ENCODE peak calls at places on chromosomes 13 and 19, in nine cellular contexts. D is esophagus squamous epithelium; J is AG04450; A is CD4-positive, alpha-beta memory T cell; L is body of pancreas; U is fibroblast of lung; R is cardiac fibroblast; F is BJ; T is effector memory CD4-positive, alpha-beta T cell. X is an unnamed sample.
A peak's percentile ranks its signal among the peaks of the same experiment; 100 is the strongest.

GRCh38 chr13:59533561-59534337 is 630.0 kb downstream of the DIAPH3 start:
- DNase-seq in D (no peak), A (no peak), U (no peak), L (peak; percentile 10), T (no peak), F (no peak), R (peak; percentile 47), J (no peak), X (no peak)

GRCh38 chr19:6710273-6711077 is 10.0 kb downstream of the C3 start:
- DNase-seq in J (no peak), L (no peak), A (no peak), T (no peak), F (no peak), U (no peak), D (no peak), R (no peak), X (no peak)

GRCh38 chr13:57569981-57570380 is 61.6 kb upstream of the PCDH17 start:
- DNase-seq in L (no peak), J (no peak), A (no peak), T (no peak), D (no peak), R (no peak), U (no peak), F (no peak), X (no peak)

GRCh38 chr19:55355213-55355821 is 798 bp upstream of the COX6B2 start:
- DNase-seq in L (no peak), A (no peak), F (no peak), T (no peak), U (no peak), D (no peak), J (no peak), R (no peak), X (no peak)

GRCh38 chr19:29285878-29286277 is 72.9 kb upstream of the UQCRFS1 start:
- DNase-seq in D (no peak), J (no peak), A (no peak), U (no peak), R (no peak), T (no peak), F (no peak), L (no peak), X (no peak)

GRCh38 chr13:20518652-20519051 is 7.0 kb downstream of the CRYL1 start:
- DNase-seq in J (no peak), A (no peak), F (no peak), R (no peak), D (no peak), T (no peak), L (no peak), U (no peak), X (no peak)

GRCh38 chr13:21683034-21683733 is 12.3 kb downstream of the FGF9 start:
- DNase-seq in R (peak; percentile 43), D (no peak), T (no peak), A (no peak), L (no peak), U (peak; percentile 54), J (peak; percentile 39), F (peak; percentile 59), X (no peak)

GRCh38 chr19:11092181-11092538 is 2.9 kb downstream of the LDLR start:
- DNase-seq in A (peak; percentile 81), U (peak; percentile 64), F (no peak), T (peak; percentile 56), J (no peak), R (peak; percentile 82), L (peak; percentile 46), D (no peak), X (no peak)

GRCh38 chr13:76853481-76853880 is 32.7 kb downstream of the KCTD12 start:
- DNase-seq in J (no peak), D (no peak), F (no peak), L (no peak), U (no peak), A (no peak), R (peak; percentile 35), T (no peak), X (no peak)

GRCh38 chr13:27406178-27406939 is 18.1 kb upstream of the GTF3A start:
- DNase-seq in D (no peak), F (no peak), R (peak; percentile 59), L (peak; percentile 38), J (no peak), T (no peak), A (peak; percentile 56), U (peak; percentile 58), X (no peak)

GRCh38 chr13:20360041-20360491 is 127.9 kb upstream of the GJB6 start:
- DNase-seq in A (no peak), F (no peak), U (peak; percentile 62), T (no peak), J (peak; percentile 18), D (no peak), R (peak; percentile 42), L (peak; percentile 71), X (peak; percentile 85)

GRCh38 chr13:73657821-73658540 is 476.2 kb downstream of the KLF12 start:
- DNase-seq in R (peak; percentile 94), F (no peak), D (no peak), T (no peak), J (no peak), U (peak; percentile 39), L (peak; percentile 70), A (no peak), X (no peak)

GRCh38 chr13:85508683-85509329 is 290.4 kb downstream of the SLITRK6 start:
- DNase-seq in R (no peak), F (no peak), L (peak; percentile 7), A (no peak), J (no peak), T (no peak), U (peak; percentile 32), D (no peak), X (no peak)

GRCh38 chr19:42455621-42456081 is 12.9 kb upstream of the CXCL17 start:
- DNase-seq in A (no peak), U (no peak), F (no peak), J (no peak), D (no peak), L (no peak), T (no peak), R (peak; percentile 9), X (no peak)

GRCh38 chr19:46756544-46756888 is 10.3 kb upstream of the STRN4 start:
- DNase-seq in F (no peak), U (no peak), J (no peak), R (no peak), D (no peak), A (no peak), L (no peak), T (no peak), X (no peak)

GRCh38 chr13:82772802-82773201 is 1109.5 kb downstream of the SLITRK1 start:
- DNase-seq in F (no peak), A (no peak), J (no peak), D (no peak), R (no peak), U (peak; percentile 87), T (no peak), L (no peak), X (no peak)

GRCh38 chr13:108944760-108945159 is 315.3 kb downstream of the MYO16 start:
- DNase-seq in L (no peak), U (peak; percentile 50), J (no peak), R (peak; percentile 82), T (no peak), F (peak; percentile 62), A (no peak), D (no peak), X (no peak)

GRCh38 chr13:114131581-114132418 is 623 bp downstream of the RASA3 start:
- DNase-seq in F (no peak), L (no peak), T (peak; percentile 19), U (peak; percentile 31), A (peak; percentile 39), D (no peak), J (no peak), R (peak; percentile 50), X (no peak)

GRCh38 chr13:99371956-99372355 is 64.8 kb upstream of the GPR183 start:
- DNase-seq in T (peak; percentile 67), J (no peak), R (no peak), F (no peak), U (no peak), A (peak; percentile 63), L (no peak), D (no peak), X (no peak)

GRCh38 chr19:55484571-55485438 is at the start of gene NAT14:
- DNase-seq in D (no peak), J (no peak), A (peak; percentile 68), F (no peak), L (peak; percentile 61), R (peak; percentile 55), U (peak; percentile 58), T (peak; percentile 50), X (no peak)

GRCh38 chr19:28608292-28608691 is 604.7 kb downstream of the UQCRFS1 start:
- DNase-seq in D (no peak), A (no peak), L (no peak), T (no peak), F (no peak), R (no peak), J (no peak), U (no peak), X (no peak)

GRCh38 chr13:31625115-31625514 is 114.2 kb upstream of the RXFP2 start:
- DNase-seq in D (no peak), U (no peak), F (no peak), A (no peak), L (no peak), J (no peak), R (peak; percentile 64), T (no peak), X (no peak)

GRCh38 chr13:104571161-104571889 is 1505.1 kb upstream of the SLC10A2 start:
- DNase-seq in A (no peak), D (no peak), J (peak; percentile 41), F (peak; percentile 60), U (peak; percentile 88), L (peak; percentile 83), T (no peak), R (peak; percentile 94), X (peak; percentile 95)
- H3K4me3 ChIP-seq in A (no peak overlapping the region), D (no peak overlapping the region), J (peak overlapping the region; percentile 33), F (no peak overlapping the region), U (peak overlapping the region; percentile 32), L (no peak overlapping the region), T (no peak overlapping the region), R (no peak overlapping the region), X (no peak overlapping the region)

DNA sequence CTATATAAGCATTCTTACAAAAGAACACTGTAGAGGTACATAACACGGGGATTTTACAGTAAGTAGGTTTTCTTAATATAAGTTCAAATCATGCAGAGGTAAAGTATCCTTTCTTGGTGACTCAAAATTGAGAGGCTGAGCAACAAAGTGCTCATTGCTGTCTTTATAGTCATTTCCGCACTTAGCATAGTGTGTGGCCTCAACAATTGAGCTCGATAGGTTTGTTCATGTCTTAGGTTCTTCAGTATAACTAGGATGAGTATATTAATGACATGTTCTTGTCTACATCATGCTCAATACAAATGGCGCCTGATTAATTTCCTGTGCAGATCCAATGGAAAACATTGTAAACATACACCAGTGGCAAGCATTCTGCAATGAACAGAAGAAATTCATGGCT is 1.4 kb downstream of the WDFY2 start:
- DNase-seq in J (no peak), L (no peak), T (no peak), R (peak; percentile 84), U (no peak), D (no peak), F (no peak), A (no peak), X (no peak)
- H3K4me3 ChIP-seq in J (peak overlapping the region; percentile 86), L (no peak overlapping the region), T (peak overlapping the region; percentile 92), R (peak overlapping the region; percentile 86), U (peak overlapping the region; percentile 97), D (peak overlapping the region; percentile 78), F (peak overlapping the region; percentile 89), A (peak overlapping the region; percentile 92), X (peak overlapping the region; percentile 91)

GRCh38 chr19:17079710-17080440 is 4.3 kb downstream of the MYO9B start:
- DNase-seq in L (peak; percentile 44), T (peak; percentile 46), D (peak; percentile 49), A (peak; percentile 55), J (peak; percentile 99), F (peak; percentile 92), U (peak; percentile 99), R (peak; percentile 99), X (peak; percentile 78)
- H3K4me3 ChIP-seq in L (no peak overlapping the region), T (peak overlapping the region; percentile 41), D (peak overlapping the region; percentile 41), A (no peak overlapping the region), J (peak overlapping the region; percentile 71), F (peak overlapping the region; percentile 48), U (peak overlapping the region; percentile 67), R (peak overlapping the region; percentile 65), X (peak overlapping the region; percentile 41)

GRCh38 chr19:56821209-56821608 is 19.3 kb downstream of the PEG3 start:
- DNase-seq in D (no peak), T (no peak), R (no peak), U (no peak), L (no peak), F (no peak), J (no peak), A (no peak), X (no peak)
- H3K4me3 ChIP-seq in D (no peak overlapping the region), T (no peak overlapping the region), R (no peak overlapping the region), U (no peak overlapping the region), L (no peak overlapping the region), F (no peak overlapping the region), J (no peak overlapping the region), A (no peak overlapping the region), X (no peak overlapping the region)

X was measured in retinal pigment epithelial cell.